ENCODE peak calls at places on chromosomes 16 and 17, in four cellular contexts. O, F, G and H are unnamed samples.

GRCh38 chr16:47063011-47063724 is 80.6 kb downstream of the NETO2 start:
- DNase-seq in O (no peak), F (no peak), G (no peak), H (no peak)

GRCh38 chr17:17402558-17402957 is 74.2 kb upstream of the MED9 start:
- DNase-seq in O (no peak), F (no peak), G (no peak), H (no peak)

GRCh38 chr16:85690469-85691064 is 1.8 kb upstream of the GINS2 start:
- DNase-seq in O (no peak), F (no peak), G (no peak), H (no peak)

GRCh38 chr16:11296706-11297491 is 15.8 kb upstream of the PRM1 start:
- DNase-seq in O (no peak), F (no peak), G (no peak), H (no peak)

GRCh38 chr17:9291912-9292562 is 270.7 kb downstream of the NTN1 start:
- DNase-seq in O (peak), F (no peak), G (peak), H (peak)

GRCh38 chr17:41366070-41366469 is 3.5 kb downstream of the KRT33B start:
- DNase-seq in O (no peak), F (no peak), G (no peak), H (no peak)

GRCh38 chr17:59761385-59762021 is 54.0 kb downstream of the VMP1 start:
- DNase-seq in O (no peak), F (no peak), G (peak), H (no peak)

GRCh38 chr17:40452074-40452787 is 9.0 kb downstream of the IGFBP4 start:
- DNase-seq in O (peak), F (no peak), G (no peak), H (no peak)

GRCh38 chr17:57875109-57876022 is 25.5 kb upstream of the MRPS23 start:
- DNase-seq in O (peak), F (no peak), G (peak), H (peak)

GRCh38 chr17:50396261-50397110 is 837 bp downstream of the LRRC59 start:
- DNase-seq in O (no peak), F (no peak), G (peak), H (no peak)

GRCh38 chr16:53745126-53745525 is 41.2 kb downstream of the FTO start:
- DNase-seq in O (no peak), F (no peak), G (no peak), H (no peak)

GRCh38 chr17:76988796-76989195 is 120.6 kb downstream of the MGAT5B start:
- DNase-seq in O (no peak), F (no peak), G (no peak), H (no peak)

GRCh38 chr16:89118361-89119061 is 24.9 kb downstream of the ACSF3 start:
- DNase-seq in O (no peak), F (no peak), G (no peak), H (no peak)

GRCh38 chr17:28598799-28599310 is at the start of gene SPAG5:
- DNase-seq in O (peak), F (peak), G (peak), H (peak)

GRCh38 chr16:72856797-72857196 is 191.1 kb downstream of the ZFHX3 start:
- DNase-seq in O (no peak), F (no peak), G (no peak), H (no peak)

GRCh38 chr17:34379876-34380275 is 16.8 kb upstream of the CCL1 start:
- DNase-seq in O (no peak), F (no peak), G (no peak), H (no peak)

GRCh38 chr17:40596261-40596919 is 31.1 kb upstream of the CCR7 start:
- DNase-seq in O (no peak), F (no peak), G (no peak), H (no peak)

GRCh38 chr16:57764341-57765159 is 29.0 kb downstream of the KATNB1 start:
- DNase-seq in O (no peak), F (no peak), G (peak), H (no peak)

GRCh38 chr17:49576121-49576905 is 642 bp downstream of the NXPH3 start:
- DNase-seq in O (peak), F (no peak), G (peak), H (no peak)

GRCh38 chr17:74937064-74938051 is 1.7 kb downstream of the OTOP3 start:
- DNase-seq in O (no peak), F (no peak), G (no peak), H (no peak)

GRCh38 chr16:72860726-72861562 is 187.0 kb downstream of the ZFHX3 start:
- DNase-seq in O (no peak), F (no peak), G (no peak), H (peak)

GRCh38 chr17:3888343-3889171 is 4.3 kb downstream of the CAMKK1 start:
- DNase-seq in O (peak), F (no peak), G (peak), H (peak)

GRCh38 chr17:30854146-30854545 is 22.4 kb downstream of the ATAD5 start:
- DNase-seq in O (no peak), F (no peak), G (no peak), H (no peak)

GRCh38 chr16:11023640-11024039 is 79.3 kb downstream of the CLEC16A start:
- DNase-seq in O (no peak), F (no peak), G (no peak), H (no peak)

GRCh38 chr16:55540221-55540620 is 26.3 kb upstream of the CAPNS2 start:
- DNase-seq in O (no peak), F (no peak), G (no peak), H (no peak)

GRCh38 chr17:33811984-33812383 is 443.1 kb upstream of the CCL2 start:
- DNase-seq in O (no peak), F (no peak), G (no peak), H (no peak)

GRCh38 chr16:84423416-84423837 is 55.1 kb downstream of the ATP2C2 start:
- DNase-seq in O (no peak), F (no peak), G (peak), H (no peak)

GRCh38 chr17:65712383-65713267 is 151.2 kb upstream of the AXIN2 start:
- DNase-seq in O (no peak), F (no peak), G (no peak), H (no peak)

GRCh38 chr17:74780443-74781238 is 4.5 kb upstream of the NAT9 start:
- DNase-seq in O (no peak), F (no peak), G (no peak), H (peak)

GRCh38 chr16:27492588-27492979 is 57.1 kb downstream of the GTF3C1 start:
- DNase-seq in O (no peak), F (no peak), G (no peak), H (no peak)

GRCh38 chr16:75273054-75273925 is 21.9 kb upstream of the BCAR1 start:
- DNase-seq in O (no peak), F (no peak), G (peak), H (no peak)

GRCh38 chr16:27080870-27081269 is 14.1 kb downstream of the C16orf82 start:
- DNase-seq in O (no peak), F (no peak), G (no peak), H (no peak)

GRCh38 chr16:89823087-89823823 is 5.0 kb upstream of the SPIRE2 start:
- DNase-seq in O (no peak), F (no peak), G (no peak), H (no peak)

GRCh38 chr17:76000016-76000754 is 470 bp upstream of the CDK3 start:
- DNase-seq in O (no peak), F (peak), G (peak), H (no peak)

GRCh38 chr17:63369233-63369632 is 76.9 kb downstream of the CYB561 start:
- DNase-seq in O (no peak), F (no peak), G (no peak), H (no peak)

GRCh38 chr17:80419255-80419654 is 4.3 kb downstream of the ENDOV start:
- DNase-seq in O (no peak), F (no peak), G (no peak), H (no peak)

GRCh38 chr17:11980813-11981212 is 16.5 kb downstream of the ZNF18 start:
- DNase-seq in O (no peak), F (no peak), G (no peak), H (no peak)

GRCh38 chr16:129075-129474 is 9.4 kb downstream of the NPRL3 start:
- DNase-seq in O (no peak), F (no peak), G (no peak), H (no peak)

GRCh38 chr17:32452281-32452680 is 8.0 kb downstream of the PSMD11 start:
- DNase-seq in O (no peak), F (no peak), G (no peak), H (no peak)

GRCh38 chr17:951388-952132 is 28.0 kb downstream of the NXN start:
- DNase-seq in O (no peak), F (no peak), G (no peak), H (no peak)

GRCh38 chr17:953767-954166 is 25.8 kb downstream of the NXN start:
- DNase-seq in O (no peak), F (no peak), G (no peak), H (no peak)

GRCh38 chr17:956905-957304 is 22.7 kb downstream of the NXN start:
- DNase-seq in O (no peak), F (no peak), G (peak), H (no peak)

GRCh38 chr17:957856-958421 is 21.6 kb downstream of the NXN start:
- DNase-seq in O (no peak), F (no peak), G (no peak), H (no peak)

DNA sequence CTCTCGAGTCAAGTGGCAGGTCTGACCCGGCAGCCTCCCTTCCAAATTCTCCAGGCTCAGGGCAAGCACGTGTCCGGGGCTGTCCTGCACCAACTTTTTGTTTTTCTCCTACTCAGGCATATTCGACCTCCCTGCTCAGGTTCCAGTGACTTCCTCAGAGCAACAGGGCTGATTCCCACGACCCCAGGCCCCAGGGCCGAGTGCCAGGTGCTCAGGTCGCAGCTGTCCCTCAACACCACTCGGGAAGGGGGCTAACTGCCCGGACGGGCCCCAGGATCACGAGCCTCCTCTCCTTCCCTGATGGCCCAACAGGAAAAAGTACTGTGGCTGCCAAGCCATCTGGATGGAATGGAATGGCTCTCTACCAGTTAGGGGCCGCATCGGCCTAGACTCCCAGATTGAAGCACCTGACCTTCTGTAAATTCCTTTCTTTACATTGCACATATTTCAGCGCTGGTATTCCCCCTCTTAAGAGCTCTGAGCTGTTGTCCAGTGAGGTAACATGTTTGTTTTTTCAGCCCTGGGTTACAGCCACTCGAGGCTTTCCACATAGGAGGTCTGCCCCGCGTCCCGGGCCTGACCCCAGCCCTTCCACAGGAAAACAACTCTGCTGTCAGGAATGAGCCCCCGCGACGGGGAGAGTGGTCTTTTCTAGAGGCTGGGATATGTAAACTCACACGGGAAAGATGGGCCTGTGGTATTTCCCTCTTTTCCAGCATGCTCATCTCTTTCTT is 25.0 kb downstream of the NXN start:
- DNase-seq in O (no peak), F (no peak), G (peak), H (no peak)
- H3K27ac ChIP-seq in O (no peak), F (no peak), G (peak), H (no peak)

DNA sequence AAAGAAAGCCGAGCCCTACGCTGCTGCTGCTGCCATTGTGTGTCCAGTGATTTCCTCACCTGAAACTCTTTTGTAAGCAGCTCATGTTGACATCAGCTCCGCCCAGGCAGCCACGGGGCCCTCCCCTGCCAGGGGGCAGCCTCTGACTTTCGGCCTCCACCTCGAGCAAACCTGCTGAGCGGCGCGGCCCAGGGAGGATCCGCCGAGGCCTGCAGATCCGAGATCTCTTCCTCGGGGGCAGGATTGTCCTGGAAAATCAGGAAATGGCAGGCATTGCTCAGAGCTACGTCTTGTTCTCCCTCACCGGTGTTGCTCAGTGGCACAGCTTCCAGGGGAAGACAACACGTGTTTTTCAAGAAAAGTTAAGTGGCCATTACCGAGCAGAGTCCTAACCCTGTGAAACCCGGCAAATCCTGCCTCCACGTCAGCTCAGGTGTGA is 35.6 kb upstream of the ZNF750 start:
- DNase-seq in O (no peak), F (no peak), G (peak), H (no peak)
- H3K27ac ChIP-seq in O (peak), F (no peak), G (peak), H (no peak)

DNA sequence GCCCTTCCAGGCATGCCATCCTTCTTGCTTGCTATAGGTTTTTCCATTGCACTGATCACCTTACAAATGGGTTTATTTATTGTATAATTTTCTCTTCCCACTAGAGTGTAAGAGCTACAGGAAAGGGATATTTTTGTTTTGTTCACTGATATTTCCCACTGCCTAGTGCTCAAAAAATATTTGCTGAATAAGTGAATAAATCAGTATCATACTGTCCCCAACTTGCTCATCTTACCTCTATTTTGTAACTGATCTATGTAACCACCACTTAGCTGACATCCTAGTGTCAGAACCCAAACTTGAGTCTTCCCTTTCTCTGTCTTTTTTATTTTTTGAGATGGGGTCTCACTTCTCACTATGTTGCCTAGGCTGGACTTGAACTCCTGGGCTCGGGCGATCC is 87.6 kb upstream of the TBC1D3K start:
- DNase-seq in O (no peak), F (no peak), G (no peak), H (no peak)
- H3K27ac ChIP-seq in O (no peak), F (no peak), G (no peak), H (no peak)

DNA sequence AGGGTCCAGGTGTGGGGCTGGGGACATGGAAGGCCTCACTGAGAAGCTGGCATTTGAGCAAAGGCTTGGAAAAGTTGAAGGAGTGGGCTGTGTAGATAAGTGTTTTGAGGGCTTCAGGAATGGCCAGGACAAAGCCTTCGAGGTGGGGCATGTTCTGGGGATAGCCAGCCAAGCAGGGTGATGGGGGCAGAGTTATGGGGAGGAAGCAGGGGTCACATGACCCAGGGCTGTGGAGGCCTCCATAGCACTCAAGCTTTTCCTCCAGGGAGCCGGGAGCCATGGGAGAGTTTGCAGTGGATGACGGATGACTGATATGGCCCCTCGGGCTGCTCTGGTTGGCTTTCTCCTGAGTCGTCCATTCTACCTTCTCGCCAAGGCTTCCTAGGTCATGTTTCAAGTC is 27.6 kb downstream of the PLCG2 start:
- DNase-seq in O (no peak), F (no peak), G (no peak), H (no peak)
- H3K27ac ChIP-seq in O (no peak), F (no peak), G (no peak), H (no peak)

DNA sequence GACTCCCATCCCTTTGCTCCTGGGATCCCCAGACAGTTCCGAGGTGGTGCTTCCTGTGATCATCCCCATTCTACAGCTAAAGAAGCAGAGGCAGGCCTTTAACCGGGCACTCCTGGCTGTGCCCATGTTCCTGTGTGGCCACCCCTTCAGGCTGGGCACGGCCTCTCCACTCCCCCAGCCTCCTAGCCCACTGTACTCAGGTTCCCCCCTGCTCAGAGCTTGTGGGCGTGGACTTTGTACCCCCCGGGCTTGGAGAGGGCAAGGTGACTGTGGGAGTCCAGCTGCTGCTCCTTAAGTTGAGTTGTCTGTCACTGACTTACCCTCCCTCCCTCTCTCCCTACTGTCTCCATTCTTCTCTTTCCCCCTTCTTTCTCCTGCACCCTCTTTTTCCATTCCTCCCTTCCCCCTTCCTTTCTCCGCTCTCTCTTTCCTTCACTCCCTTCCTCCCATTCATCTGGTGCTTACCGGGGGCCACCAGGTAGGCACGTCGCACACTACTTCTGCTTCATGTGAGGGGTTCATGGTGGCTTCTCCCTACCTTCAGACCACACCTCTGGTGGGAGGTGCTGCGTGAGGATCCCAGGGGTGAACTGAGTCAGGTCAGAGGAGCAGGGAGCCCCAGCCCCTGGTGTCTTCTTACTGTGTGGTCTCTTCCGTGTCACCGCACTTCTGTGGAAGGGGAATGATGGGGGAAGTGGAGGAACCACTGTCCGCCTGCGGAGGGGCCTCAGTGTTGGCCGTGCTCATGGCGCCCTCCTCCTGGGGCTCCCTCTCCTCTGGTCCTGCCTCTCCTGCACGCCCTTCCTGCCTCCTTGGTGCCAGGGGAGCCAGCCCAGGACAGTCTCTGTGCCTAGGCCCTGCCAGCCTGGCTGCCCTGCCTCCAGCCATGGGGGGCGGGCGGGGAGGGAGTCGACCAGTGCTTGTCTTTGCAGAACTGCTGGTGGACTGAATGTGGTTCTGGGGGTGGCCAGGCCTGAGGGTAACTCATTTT is 29.7 kb downstream of the CMIP start:
- DNase-seq in O (no peak), F (no peak), G (no peak), H (no peak)
- H3K27ac ChIP-seq in O (no peak), F (no peak), G (peak), H (no peak)

GRCh38 chr16:70444249-70445063 is 5.6 kb upstream of the ST3GAL2 start:
- DNase-seq in O (no peak), F (no peak), G (no peak), H (no peak)
- H3K27ac ChIP-seq in O (no peak), F (no peak), G (no peak), H (no peak)

GRCh38 chr16:30904114-30904780 is 7.8 kb downstream of the CTF1 start:
- DNase-seq in O (no peak), F (no peak), G (no peak), H (no peak)
- H3K27ac ChIP-seq in O (peak), F (no peak), G (peak), H (peak)

GRCh38 chr17:81438024-81438664 is 42.9 kb downstream of the BAHCC1 start:
- DNase-seq in O (no peak), F (no peak), G (no peak), H (no peak)
- H3K27ac ChIP-seq in O (no peak), F (no peak), G (no peak), H (no peak)

GRCh38 chr16:15880909-15881308 is 7.5 kb downstream of the CEP20 start:
- DNase-seq in O (no peak), F (no peak), G (no peak), H (no peak)

GRCh38 chr16:15885560-15886001 is 2.8 kb downstream of the CEP20 start:
- DNase-seq in O (no peak), F (no peak), G (no peak), H (no peak)

GRCh38 chr16:15880434-15880833 is 8.0 kb downstream of the CEP20 start:
- DNase-seq in O (no peak), F (no peak), G (no peak), H (peak)

GRCh38 chr16:15881794-15882379 is 6.5 kb downstream of the CEP20 start:
- DNase-seq in O (no peak), F (no peak), G (no peak), H (no peak)

GRCh38 chr16:15882563-15882962 is 5.8 kb downstream of the CEP20 start:
- DNase-seq in O (no peak), F (no peak), G (no peak), H (no peak)
- H3K27ac ChIP-seq in O (no peak), F (no peak), G (no peak), H (no peak)